ENCODE peak calls at places on chromosomes 11 and 22, in four cellular contexts. F is psoas muscle, U is A549, B is AG04450. O is an unnamed sample.

GRCh38 chr11:65491163-65491465 is 7.7 kb upstream of the MALAT1 start:
- DNase-seq in B (no peak), F (no peak), U (no peak), O (no peak)

GRCh38 chr11:59680287-59681154 is 11.7 kb upstream of the PATL1 start:
- DNase-seq in F (peak; percentile 43), B (peak; percentile 61), U (peak; percentile 89), O (peak; percentile 85)

GRCh38 chr11:10308208-10308954 is 3.5 kb downstream of the ADM start:
- DNase-seq in B (no peak), U (no peak), F (no peak), O (no peak)

GRCh38 chr11:134036484-134037092 is 32.3 kb upstream of the JAM3 start:
- DNase-seq in F (no peak), B (no peak), U (no peak), O (peak; percentile 30)

GRCh38 chr11:11841121-11841604 is 609 bp upstream of the USP47 start:
- DNase-seq in B (no peak), F (peak; percentile 57), U (peak; percentile 49), O (no peak)

GRCh38 chr11:94151903-94152677 is 23.4 kb downstream of the PANX1 start:
- DNase-seq in U (peak; percentile 62), B (no peak), F (peak; percentile 54), O (peak; percentile 54)

GRCh38 chr11:59206635-59207034 is 6.1 kb downstream of the MPEG1 start:
- DNase-seq in F (no peak), U (peak; percentile 50), B (no peak), O (peak; percentile 34)

GRCh38 chr11:100922116-100922515 is 207.5 kb downstream of the PGR start:
- DNase-seq in U (no peak), B (no peak), F (no peak), O (no peak)

GRCh38 chr11:40130427-40130826 is 1329.0 kb downstream of the LRRC4C start:
- DNase-seq in B (no peak), F (no peak), U (no peak), O (no peak)

GRCh38 chr22:35846804-35847203 is 129.1 kb downstream of the APOL5 start:
- DNase-seq in B (no peak), F (no peak), U (no peak), O (no peak)
- H3K27ac ChIP-seq in B (no peak overlapping the region), F (peak overlapping the region; percentile 85), U (peak overlapping the region; percentile 70), O (no peak overlapping the region)

GRCh38 chr22:26576026-26576680 is 13.8 kb downstream of the TPST2 start:
- DNase-seq in U (no peak), B (no peak), F (no peak), O (no peak)

GRCh38 chr22:26570864-26571525 is 18.9 kb downstream of the TPST2 start:
- DNase-seq in B (no peak), U (no peak), F (no peak), O (no peak)

GRCh38 chr22:26573026-26573662 is 16.8 kb downstream of the TPST2 start:
- DNase-seq in B (no peak), U (no peak), F (peak; percentile 35), O (peak; percentile 63)

GRCh38 chr22:26577081-26577480 is 12.9 kb downstream of the TPST2 start:
- DNase-seq in B (no peak), U (no peak), F (no peak), O (no peak)

DNA sequence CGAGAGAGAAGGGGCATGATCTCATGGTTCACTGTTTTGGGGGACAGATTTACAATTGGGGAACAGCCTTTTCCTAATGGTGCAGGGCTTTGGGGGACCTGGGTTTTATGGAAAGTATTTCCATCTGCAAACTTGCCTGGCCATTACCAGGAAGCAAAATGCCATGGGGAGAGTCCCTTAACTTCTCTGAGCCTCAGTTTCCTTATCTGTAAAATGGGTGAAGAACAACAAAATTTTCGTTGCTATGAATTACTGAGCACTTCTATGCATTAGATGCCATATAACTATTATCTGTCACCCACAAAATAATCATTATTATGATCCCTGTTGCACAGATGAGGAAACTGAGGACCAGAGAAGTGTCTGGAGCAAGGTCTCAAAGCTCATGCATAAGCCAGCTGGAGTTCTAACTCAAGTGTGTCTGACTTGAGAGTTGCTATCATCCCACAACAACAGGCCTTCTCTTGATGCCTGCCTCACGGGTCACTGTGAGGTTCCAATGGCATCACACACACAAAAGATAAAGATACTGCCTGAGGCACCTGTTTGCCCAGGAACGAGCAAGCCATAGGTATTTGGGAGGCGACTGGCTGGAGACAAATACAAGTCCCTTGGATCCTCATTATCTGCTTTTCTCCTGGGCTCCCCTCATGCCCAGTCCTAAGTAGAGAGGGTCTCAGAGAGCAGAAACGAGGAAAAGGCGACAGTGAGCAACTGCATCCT is 15.8 kb downstream of the TPST2 start:
- DNase-seq in U (no peak), B (no peak), F (no peak), O (no peak)
- TF ChIP-seq CTCF in U (no peak), B (no peak), F (no peak), O (no peak)

GRCh38 chr11:112050721-112051120 is 23.1 kb downstream of the PIH1D2 start:
- DNase-seq in U (no peak), B (no peak), F (no peak), O (no peak)
- H3K27ac ChIP-seq in U (no peak overlapping the region), B (no peak overlapping the region), F (no peak overlapping the region), O (no peak overlapping the region)

DNA sequence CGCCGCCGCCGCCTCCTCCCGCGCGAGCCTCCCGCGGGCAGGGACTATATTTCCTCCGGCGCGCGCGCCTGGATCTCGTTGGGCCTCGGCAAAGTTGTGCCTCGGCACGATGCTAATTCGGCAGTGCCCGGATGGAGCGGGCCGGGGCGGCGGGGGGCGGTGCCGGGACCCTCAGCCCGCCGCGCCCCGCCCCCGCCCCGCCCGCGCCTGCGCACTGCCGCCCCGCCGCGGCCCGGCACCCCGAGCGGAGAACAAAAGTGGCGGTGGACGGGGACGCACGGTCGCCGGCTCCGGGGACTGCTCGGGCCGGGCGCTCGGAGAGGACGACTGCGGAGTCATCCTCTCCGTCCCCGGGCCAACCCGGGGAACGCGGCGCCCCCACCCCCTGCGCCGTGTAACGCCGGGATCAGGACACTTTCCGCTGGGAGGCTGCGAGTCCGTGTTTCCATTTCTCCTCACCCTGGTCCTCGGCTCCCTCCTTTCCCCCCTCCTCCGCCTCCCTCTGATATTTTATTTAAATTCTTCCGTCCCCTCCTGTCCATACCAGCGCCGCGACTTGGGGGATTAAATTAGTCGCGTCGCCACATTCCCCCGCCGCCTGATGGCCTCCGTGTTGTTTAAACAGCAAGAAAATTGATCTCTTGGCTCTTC is at the start of gene PHF21B:
- DNase-seq in F (peak; percentile 50), B (no peak), U (peak; percentile 71), O (peak; percentile 71)
- TF ChIP-seq CTCF in F (no peak), B (no peak), U (no peak), O (no peak)

GRCh38 chr22:17939579-17939978 is 84.8 kb downstream of the MICAL3 start:
- DNase-seq in F (no peak), B (no peak), U (no peak), O (no peak)
- H3K27ac ChIP-seq in F (no peak overlapping the region), B (no peak overlapping the region), U (no peak overlapping the region), O (peak overlapping the region; percentile 56)

DNA sequence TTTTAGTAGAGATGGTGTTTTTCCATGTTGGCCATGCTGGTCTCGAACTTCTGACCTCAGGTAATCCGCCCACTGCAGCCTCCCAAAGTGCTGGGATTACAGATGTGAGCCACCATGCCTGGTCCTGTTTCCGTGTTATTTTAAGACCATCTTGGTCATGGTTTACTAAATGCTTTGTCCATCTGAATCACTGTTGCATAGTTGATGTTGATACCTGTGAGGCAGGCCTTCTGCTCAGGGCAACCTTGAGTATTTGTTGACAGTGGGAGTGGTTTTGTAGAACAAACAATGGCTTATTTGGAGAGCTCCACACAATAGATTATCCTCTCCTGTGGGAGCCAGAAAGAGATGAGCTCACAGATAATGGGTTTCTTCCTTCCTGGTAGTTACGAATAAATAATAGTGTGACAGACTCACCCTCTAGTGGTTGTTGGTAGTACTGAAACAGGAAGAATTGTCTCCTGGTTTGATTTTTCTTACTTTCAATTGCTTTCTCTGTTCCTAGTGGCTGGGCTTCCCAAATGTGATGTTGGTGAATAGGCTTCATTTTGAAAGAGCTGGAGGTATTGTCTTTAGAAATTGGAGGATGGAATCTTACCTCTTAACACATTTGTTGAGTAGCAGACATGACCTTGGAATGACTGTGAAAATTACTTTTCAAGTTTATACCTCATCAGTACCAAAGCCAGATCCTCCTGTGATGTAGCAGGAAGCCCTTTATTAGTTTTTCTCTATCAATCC is 39.0 kb downstream of the CTNND1 start:
- DNase-seq in B (peak; percentile 34), F (no peak), U (peak; percentile 95), O (no peak)
- TF ChIP-seq CTCF in B (peak; percentile 85), F (peak; percentile 91), U (peak; percentile 93), O (peak; percentile 91)

GRCh38 chr11:86698634-86699033 is 26.2 kb upstream of the ME3 start:
- DNase-seq in U (no peak), B (no peak), F (no peak), O (no peak)
- H3K27ac ChIP-seq in U (peak overlapping the region; percentile 64), B (no peak overlapping the region), F (no peak overlapping the region), O (no peak overlapping the region)

O was measured in adrenal gland.